ENCODE peak calls at places on chromosomes 16 and 17, in seven cellular contexts. N is sigmoid colon; E is suprapubic skin; J is CD8-positive, alpha-beta memory T cell; V is dorsolateral prefrontal cortex; G is uterus; X is SJSA1. A is an unnamed sample.

GRCh38 chr16:13519871-13520270 is 400.1 kb upstream of the ERCC4 start:
- DNase-seq in N (no peak), E (no peak), J (no peak), V (no peak), G (no peak), X (no peak), A (no peak)

GRCh38 chr17:39867891-39868553 is at the start of gene ZPBP2:
- DNase-seq in N (no peak), E (no peak), J (peak), V (no peak), G (no peak), X (no peak), A (no peak)

GRCh38 chr17:74059471-74059870 is 144.0 kb upstream of the RPL38 start:
- DNase-seq in N (no peak), E (no peak), J (no peak), V (peak), G (no peak), X (no peak), A (peak)

GRCh38 chr16:75376475-75376907 is 56.8 kb downstream of the CFDP1 start:
- DNase-seq in N (no peak), E (no peak), J (no peak), V (no peak), G (no peak), X (no peak), A (no peak)

GRCh38 chr17:50149099-50149424 is 1.4 kb downstream of the PPP1R9B start:
- DNase-seq in N (no peak), E (no peak), J (no peak), V (no peak), G (no peak), X (no peak), A (no peak)

GRCh38 chr16:57071840-57072541 is 20.4 kb upstream of the CPNE2 start:
- DNase-seq in N (no peak), E (no peak), J (no peak), V (no peak), G (no peak), X (no peak), A (no peak)

GRCh38 chr17:60426596-60426995 is 4.3 kb downstream of the CHCT1 start:
- DNase-seq in N (no peak), E (no peak), J (no peak), V (no peak), G (no peak), X (no peak), A (no peak)

GRCh38 chr16:81612351-81613170 is 166.5 kb upstream of the PLCG2 start:
- DNase-seq in N (no peak), E (peak), J (no peak), V (peak), G (peak), X (no peak), A (no peak)

GRCh38 chr16:66899310-66899944 is 19.1 kb downstream of the PDP2 start:
- DNase-seq in N (no peak), E (no peak), J (no peak), V (no peak), G (no peak), X (no peak), A (no peak)

GRCh38 chr17:82889496-82890338 is 49.9 kb upstream of the ZNF750 start:
- DNase-seq in N (no peak), E (no peak), J (no peak), V (no peak), G (no peak), X (no peak), A (no peak)

GRCh38 chr16:23302045-23302956 is at the start of gene SCNN1B:
- DNase-seq in N (no peak), E (no peak), J (no peak), V (no peak), G (no peak), X (no peak), A (peak)

GRCh38 chr16:47687694-47688093 is 226.6 kb downstream of the PHKB start:
- DNase-seq in N (no peak), E (no peak), J (no peak), V (no peak), G (no peak), X (no peak), A (no peak)

GRCh38 chr17:65455972-65456343 is 105.5 kb downstream of the AXIN2 start:
- DNase-seq in N (no peak), E (no peak), J (no peak), V (no peak), G (peak), X (no peak), A (peak)

GRCh38 chr16:56424791-56425438 is 430 bp downstream of the AMFR start:
- DNase-seq in N (peak), E (peak), J (peak), V (no peak), G (peak), X (peak), A (peak)

GRCh38 chr16:8146613-8147012 is 443.7 kb downstream of the TMEM114 start:
- DNase-seq in N (no peak), E (no peak), J (no peak), V (no peak), G (no peak), X (no peak), A (no peak)

GRCh38 chr16:24689128-24689527 is 40.3 kb upstream of the TNRC6A start:
- DNase-seq in N (no peak), E (no peak), J (no peak), V (no peak), G (no peak), X (peak), A (peak)

GRCh38 chr16:78605548-78606097 is 506.2 kb downstream of the WWOX start:
- DNase-seq in N (no peak), E (no peak), J (no peak), V (no peak), G (no peak), X (no peak), A (no peak)

GRCh38 chr17:30290696-30291570 is 811 bp downstream of the BLMH start:
- DNase-seq in N (peak), E (peak), J (peak), V (no peak), G (peak), X (peak), A (peak)

GRCh38 chr17:15303851-15304250 is 37.5 kb downstream of the TEKT3 start:
- DNase-seq in N (no peak), E (no peak), J (no peak), V (no peak), G (no peak), X (no peak), A (no peak)

GRCh38 chr16:53061701-53062159 is 6.9 kb downstream of the CHD9 start:
- DNase-seq in N (no peak), E (no peak), J (no peak), V (no peak), G (no peak), X (no peak), A (no peak)

GRCh38 chr17:46916623-46917022 is 6.3 kb upstream of the GOSR2 start:
- DNase-seq in N (no peak), E (no peak), J (no peak), V (no peak), G (no peak), X (no peak), A (no peak)

GRCh38 chr16:78163772-78164391 is 64.4 kb downstream of the WWOX start:
- DNase-seq in N (no peak), E (no peak), J (no peak), V (no peak), G (no peak), X (no peak), A (no peak)

GRCh38 chr16:10181196-10182162 is 749 bp downstream of the GRIN2A start:
- DNase-seq in N (peak), E (no peak), J (no peak), V (peak), G (peak), X (no peak), A (peak)

GRCh38 chr17:690346-690745 is 24.3 kb downstream of the VPS53 start:
- DNase-seq in N (no peak), E (no peak), J (no peak), V (no peak), G (no peak), X (no peak), A (peak)

GRCh38 chr16:27441998-27442397 is 40.0 kb downstream of the IL21R start:
- DNase-seq in N (peak), E (peak), J (no peak), V (no peak), G (no peak), X (no peak), A (no peak)

GRCh38 chr17:19768046-19768782 is 20.1 kb upstream of the ALDH3A1 start:
- DNase-seq in N (no peak), E (peak), J (no peak), V (no peak), G (no peak), X (no peak), A (no peak)

GRCh38 chr17:71764507-71764906 is 356.3 kb upstream of the SOX9 start:
- DNase-seq in N (no peak), E (no peak), J (no peak), V (no peak), G (no peak), X (no peak), A (peak)

GRCh38 chr16:50263940-50264929 is 2.1 kb upstream of the ADCY7 start:
- DNase-seq in N (no peak), E (no peak), J (no peak), V (no peak), G (no peak), X (no peak), A (no peak)

GRCh38 chr16:70163596-70163995 is 10.0 kb upstream of the CLEC18C start:
- DNase-seq in N (no peak), E (peak), J (no peak), V (no peak), G (no peak), X (peak), A (no peak)

GRCh38 chr17:18233803-18234518 is 8.5 kb downstream of the LLGL1 start:
- DNase-seq in N (no peak), E (no peak), J (no peak), V (no peak), G (no peak), X (no peak), A (no peak)

GRCh38 chr17:496761-497586 is 144.4 kb upstream of the RPH3AL start:
- DNase-seq in N (no peak), E (no peak), J (no peak), V (no peak), G (no peak), X (no peak), A (no peak)

GRCh38 chr17:48547839-48548686 is 3.2 kb upstream of the HOXB2 start:
- DNase-seq in N (peak), E (no peak), J (no peak), V (no peak), G (no peak), X (no peak), A (no peak)

GRCh38 chr17:29927546-29927945 is 2.5 kb downstream of the SSH2 start:
- DNase-seq in N (no peak), E (no peak), J (no peak), V (no peak), G (no peak), X (no peak), A (no peak)

GRCh38 chr16:87926246-87927194 is 9.8 kb downstream of the CA5A start:
- DNase-seq in N (no peak), E (no peak), J (no peak), V (no peak), G (no peak), X (no peak), A (no peak)

GRCh38 chr17:65270932-65271700 is 133.9 kb downstream of the RGS9 start:
- DNase-seq in N (no peak), E (no peak), J (no peak), V (no peak), G (no peak), X (no peak), A (no peak)

GRCh38 chr17:81386141-81386645 is 9.1 kb upstream of the BAHCC1 start:
- DNase-seq in N (peak), E (no peak), J (no peak), V (no peak), G (peak), X (no peak), A (no peak)
- H3K27ac ChIP-seq in N (peak), E (peak), J (no peak), V (peak), G (peak), X (no peak), A (peak)

GRCh38 chr16:30741461-30741914 is 6.7 kb upstream of the PHKG2 start:
- DNase-seq in N (peak), E (peak), J (no peak), V (no peak), G (no peak), X (peak), A (no peak)
- H3K4me3 ChIP-seq in N (no peak), E (peak), J (no peak), V (no peak), G (no peak), X (no peak), A (no peak)

GRCh38 chr17:63475491-63476412 is 1.1 kb upstream of the ACE start:
- DNase-seq in N (no peak), E (no peak), J (no peak), V (no peak), G (no peak), X (no peak), A (peak)
- H3K27ac ChIP-seq in N (no peak), E (no peak), J (no peak), V (no peak), G (peak), X (no peak), A (peak)

GRCh38 chr16:19001788-19002187 is 18.1 kb downstream of the TMC7 start:
- DNase-seq in N (no peak), E (no peak), J (no peak), V (no peak), G (peak), X (no peak), A (no peak)

GRCh38 chr16:19003935-19004334 is 20.2 kb downstream of the TMC7 start:
- DNase-seq in N (no peak), E (no peak), J (no peak), V (no peak), G (no peak), X (no peak), A (no peak)

DNA sequence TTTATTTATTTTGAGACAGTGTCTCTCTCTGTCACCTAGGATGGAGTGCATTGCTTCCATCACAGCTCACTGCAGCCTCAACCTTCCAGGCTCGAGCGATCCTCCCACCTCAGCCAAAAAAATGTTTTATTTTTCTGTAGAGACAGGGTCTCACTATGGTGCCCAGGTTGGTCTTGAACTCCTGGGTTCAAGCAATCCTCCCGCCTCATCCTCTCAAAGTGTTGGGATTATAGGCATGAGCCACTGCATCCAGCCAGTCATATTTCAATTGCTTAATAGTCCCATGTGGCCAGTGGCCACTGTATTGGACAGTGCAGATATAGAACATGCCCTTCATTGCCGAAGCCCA is 15.3 kb downstream of the TMC7 start:
- DNase-seq in N (no peak), E (no peak), J (no peak), V (no peak), G (no peak), X (no peak), A (no peak)
- H3K4me3 ChIP-seq in N (no peak), E (no peak), J (no peak), V (no peak), G (no peak), X (no peak), A (no peak)

GRCh38 chr16:4795181-4795827 is at the start of gene SMIM22:
- DNase-seq in N (no peak), E (no peak), J (no peak), V (no peak), G (no peak), X (no peak), A (no peak)
- H3K27ac ChIP-seq in N (no peak), E (no peak), J (no peak), V (no peak), G (no peak), X (no peak), A (no peak)

DNA sequence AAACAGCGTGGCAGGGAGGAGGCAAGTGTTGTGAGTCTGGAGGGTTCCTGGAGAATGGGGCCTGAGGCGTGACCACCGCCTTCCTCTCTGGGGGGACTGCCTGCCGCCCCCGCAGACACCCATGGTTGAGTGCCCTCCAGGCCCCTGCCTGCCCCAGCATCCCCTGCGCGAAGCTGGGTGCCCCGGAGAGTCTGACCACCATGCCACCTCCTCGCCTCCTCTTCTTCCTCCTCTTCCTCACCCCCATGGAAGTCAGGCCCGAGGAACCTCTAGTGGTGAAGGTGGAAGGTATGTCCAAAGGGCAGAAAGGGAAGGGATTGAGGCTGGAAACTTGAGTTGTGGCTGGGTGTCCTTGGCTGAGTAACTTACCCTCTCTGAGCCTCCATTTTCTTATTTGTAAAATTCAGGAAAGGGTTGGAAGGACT is at the start of gene CD19:
- DNase-seq in N (no peak), E (no peak), J (no peak), V (no peak), G (no peak), X (no peak), A (no peak)
- H3K4me3 ChIP-seq in N (no peak), E (no peak), J (no peak), V (no peak), G (no peak), X (no peak), A (peak)

GRCh38 chr17:28033972-28034714 is 8.3 kb upstream of the NLK start:
- DNase-seq in N (no peak), E (no peak), J (no peak), V (no peak), G (no peak), X (peak), A (no peak)
- H3K27ac ChIP-seq in N (no peak), E (no peak), J (peak), V (peak), G (no peak), X (peak), A (no peak)

GRCh38 chr16:2783581-2784375 is 3.6 kb downstream of the PRSS33 start:
- DNase-seq in N (peak), E (peak), J (no peak), V (no peak), G (no peak), X (no peak), A (no peak)

GRCh38 chr16:2782583-2783351 is 4.6 kb downstream of the PRSS33 start:
- DNase-seq in N (peak), E (peak), J (no peak), V (no peak), G (no peak), X (no peak), A (no peak)

GRCh38 chr16:2786061-2786825 is 1.1 kb downstream of the PRSS33 start:
- DNase-seq in N (peak), E (peak), J (no peak), V (no peak), G (no peak), X (no peak), A (no peak)

GRCh38 chr16:2785101-2785991 is 2.0 kb downstream of the PRSS33 start:
- DNase-seq in N (peak), E (peak), J (peak), V (peak), G (peak), X (peak), A (peak)

GRCh38 chr16:2784536-2785100 is 2.7 kb downstream of the PRSS33 start:
- DNase-seq in N (peak), E (peak), J (no peak), V (peak), G (peak), X (no peak), A (no peak)
- H3K4me3 ChIP-seq in N (peak), E (peak), J (peak), V (peak), G (no peak), X (no peak), A (no peak)

GRCh38 chr17:2105663-2106062 is 50.8 kb downstream of the HIC1 start:
- DNase-seq in N (no peak), E (no peak), J (no peak), V (no peak), G (no peak), X (no peak), A (no peak)

GRCh38 chr17:2108170-2108569 is 53.3 kb downstream of the HIC1 start:
- DNase-seq in N (no peak), E (no peak), J (no peak), V (no peak), G (no peak), X (no peak), A (no peak)

GRCh38 chr17:2106308-2106707 is 51.4 kb downstream of the HIC1 start:
- DNase-seq in N (no peak), E (no peak), J (no peak), V (no peak), G (no peak), X (no peak), A (no peak)

GRCh38 chr17:2107050-2107449 is 52.1 kb downstream of the HIC1 start:
- DNase-seq in N (no peak), E (no peak), J (no peak), V (no peak), G (no peak), X (no peak), A (no peak)

DNA sequence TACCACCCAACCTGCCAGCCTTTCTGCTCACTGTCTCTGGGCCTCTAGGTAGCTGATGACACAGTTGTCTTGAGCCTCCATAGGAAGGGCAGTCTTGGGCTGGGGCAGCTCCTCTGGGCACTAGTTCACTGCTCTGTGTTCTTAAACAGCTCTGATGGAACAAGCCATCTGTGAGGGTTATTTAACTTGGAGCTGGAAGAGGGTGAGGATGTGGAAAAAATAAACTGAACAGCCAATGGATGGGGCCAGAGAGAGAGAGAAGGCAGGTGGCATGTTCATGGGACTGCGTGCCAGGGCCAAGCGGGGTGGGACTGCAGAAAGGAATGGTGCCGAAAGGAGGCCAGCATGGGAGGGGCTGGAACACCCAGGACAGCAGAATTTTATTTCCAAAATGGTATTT is 52.6 kb downstream of the HIC1 start:
- DNase-seq in N (no peak), E (no peak), J (no peak), V (no peak), G (no peak), X (no peak), A (no peak)
- H3K27ac ChIP-seq in N (no peak), E (no peak), J (no peak), V (no peak), G (no peak), X (no peak), A (no peak)